ENCODE peak calls at places on chromosomes 6 and 20, in five cellular contexts. U, G, K, L and B are unnamed samples.

GRCh38 chr6:49325901-49326300 is 137.2 kb downstream of the MMUT start:
- DNase-seq in G (no peak), K (no peak), L (no peak), U (no peak), B (no peak)

GRCh38 chr6:129368970-129369369 is 341.0 kb downstream of the ARHGAP18 start:
- DNase-seq in L (no peak), K (no peak), U (no peak), G (no peak), B (no peak)

GRCh38 chr20:53891306-53891894 is 179.0 kb downstream of the BCAS1 start:
- DNase-seq in U (no peak), L (no peak), K (no peak), G (no peak), B (no peak)

GRCh38 chr6:148466158-148466557 is 123.5 kb downstream of the SASH1 start:
- DNase-seq in K (no peak), U (no peak), G (no peak), L (no peak), B (no peak)

GRCh38 chr6:125957845-125958244 is 1.3 kb downstream of the HINT3 start:
- DNase-seq in L (no peak), G (no peak), K (no peak), U (no peak), B (no peak)

GRCh38 chr20:926646-927045 is 10.5 kb upstream of the ANGPT4 start:
- DNase-seq in U (no peak), G (no peak), L (no peak), K (no peak), B (no peak)

GRCh38 chr20:38321959-38322598 is 18.1 kb downstream of the BPI start:
- DNase-seq in L (no peak), U (no peak), K (no peak), G (peak), B (no peak)

GRCh38 chr6:105384004-105384403 is 18.9 kb downstream of the PREP start:
- DNase-seq in L (no peak), U (no peak), G (peak), K (no peak), B (no peak)

GRCh38 chr6:126797981-126798380 is 320.5 kb upstream of the RSPO3 start:
- DNase-seq in U (no peak), L (no peak), G (no peak), K (no peak), B (no peak)

GRCh38 chr6:21149460-21149859 is 444.1 kb upstream of the SOX4 start:
- DNase-seq in K (no peak), L (no peak), U (no peak), G (no peak), B (no peak)

GRCh38 chr20:51884561-51884960 is 82.2 kb upstream of the SALL4 start:
- DNase-seq in U (no peak), L (no peak), K (no peak), G (no peak), B (no peak)